ENCODE peak calls at places on chromosomes 7 and 10, in eight cellular contexts. N is endothelial cell of umbilical vein, Q is Peyer's patch, O is left lung, S is stomach, B is breast epithelium, V is Caco-2, U is right lobe of liver. E is an unnamed sample. For H3K4me1, the result is how much of the 10 kb centered on the place peaks cover.

GRCh38 chr7:92834661-92835139 is 1.7 kb downstream of the CDK6 start:
- DNase-seq in N (peak), Q (peak), O (peak), S (peak), B (peak), V (peak), U (peak), E (peak)

GRCh38 chr10:6045600-6046457 is 16.3 kb downstream of the IL2RA start:
- DNase-seq in N (no peak), Q (peak), O (no peak), S (no peak), B (no peak), V (no peak), U (no peak), E (no peak)

GRCh38 chr10:76337641-76338040 is 906.2 kb downstream of the LRMDA start:
- DNase-seq in N (peak), Q (no peak), O (no peak), S (no peak), B (no peak), V (no peak), U (no peak), E (no peak)

GRCh38 chr10:103397191-103397825 is 882 bp downstream of the PDCD11 start:
- DNase-seq in N (no peak), Q (no peak), O (no peak), S (no peak), B (no peak), V (no peak), U (no peak), E (no peak)

GRCh38 chr10:34811126-34811967 is 3.7 kb downstream of the PARD3 start:
- DNase-seq in N (no peak), Q (no peak), O (no peak), S (no peak), B (no peak), V (no peak), U (no peak), E (no peak)

GRCh38 chr7:84674236-84674913 is 479.8 kb upstream of the SEMA3A start:
- DNase-seq in N (peak), Q (no peak), O (no peak), S (no peak), B (no peak), V (no peak), U (no peak), E (no peak)

GRCh38 chr10:49512121-49512809 is 26.7 kb downstream of the ERCC6 start:
- DNase-seq in N (peak), Q (no peak), O (no peak), S (no peak), B (no peak), V (peak), U (no peak), E (no peak)

GRCh38 chr10:21655687-21656086 is 121.7 kb downstream of the MLLT10 start:
- DNase-seq in N (no peak), Q (no peak), O (no peak), S (no peak), B (no peak), V (no peak), U (no peak), E (no peak)

GRCh38 chr10:121084675-121085070 is 233.5 kb downstream of the WDR11 start:
- DNase-seq in N (no peak), Q (no peak), O (no peak), S (no peak), B (no peak), V (no peak), U (no peak), E (no peak)

GRCh38 chr7:141073173-141073640 is 657 bp upstream of the TMEM178B start:
- DNase-seq in N (peak), Q (no peak), O (no peak), S (no peak), B (no peak), V (no peak), U (no peak), E (no peak)

GRCh38 chr7:27204851-27205322 is 5.0 kb upstream of the HOXA13 start:
- DNase-seq in N (no peak), Q (no peak), O (no peak), S (no peak), B (no peak), V (no peak), U (no peak), E (no peak)

GRCh38 chr7:93092757-93093370 is 24.9 kb downstream of the SAMD9 start:
- DNase-seq in N (peak), Q (no peak), O (no peak), S (no peak), B (no peak), V (peak), U (no peak), E (no peak)

GRCh38 chr7:116501425-116502167 is 2.1 kb downstream of the CAV2 start:
- DNase-seq in N (peak), Q (no peak), O (no peak), S (peak), B (no peak), V (no peak), U (peak), E (no peak)

GRCh38 chr7:128115821-128116723 is 84.8 kb upstream of the LRRC4 start:
- DNase-seq in N (no peak), Q (peak), O (no peak), S (peak), B (no peak), V (no peak), U (no peak), E (no peak)

GRCh38 chr10:9807848-9808247 is 1209.8 kb upstream of the CELF2 start:
- DNase-seq in N (no peak), Q (no peak), O (no peak), S (no peak), B (no peak), V (no peak), U (no peak), E (no peak)

GRCh38 chr10:25451401-25451800 is 276.6 kb downstream of the GPR158 start:
- DNase-seq in N (no peak), Q (no peak), O (no peak), S (no peak), B (no peak), V (no peak), U (no peak), E (no peak)

GRCh38 chr7:138907849-138908248 is 73.3 kb downstream of the KIAA1549 start:
- DNase-seq in N (no peak), Q (no peak), O (no peak), S (no peak), B (no peak), V (no peak), U (no peak), E (no peak)

GRCh38 chr7:64581929-64582894 is 19.3 kb upstream of the ZNF680 start:
- DNase-seq in N (no peak), Q (no peak), O (no peak), S (peak), B (no peak), V (no peak), U (no peak), E (no peak)

GRCh38 chr10:22259280-22259679 is 41.5 kb upstream of the EBLN1 start:
- DNase-seq in N (no peak), Q (no peak), O (no peak), S (no peak), B (no peak), V (no peak), U (no peak), E (no peak)

GRCh38 chr7:136953386-136953785 is 84.9 kb downstream of the CHRM2 start:
- DNase-seq in N (peak), Q (no peak), O (no peak), S (no peak), B (no peak), V (no peak), U (no peak), E (no peak)

GRCh38 chr7:28072876-28073514 is 107.6 kb downstream of the JAZF1 start:
- DNase-seq in N (no peak), Q (no peak), O (no peak), S (no peak), B (no peak), V (no peak), U (no peak), E (no peak)

GRCh38 chr7:2717293-2717904 is 29.4 kb downstream of the AMZ1 start:
- DNase-seq in N (peak), Q (peak), O (no peak), S (peak), B (no peak), V (no peak), U (no peak), E (peak)

GRCh38 chr10:98246911-98247820 is 20.8 kb downstream of the LOXL4 start:
- DNase-seq in N (no peak), Q (no peak), O (no peak), S (no peak), B (no peak), V (no peak), U (no peak), E (no peak)

GRCh38 chr7:36809064-36809463 is 84.8 kb upstream of the AOAH start:
- DNase-seq in N (no peak), Q (no peak), O (no peak), S (no peak), B (no peak), V (no peak), U (no peak), E (no peak)

GRCh38 chr7:112723416-112723815 is 66.8 kb downstream of the TMEM168 start:
- DNase-seq in N (no peak), Q (no peak), O (no peak), S (no peak), B (no peak), V (no peak), U (no peak), E (no peak)

GRCh38 chr10:131576341-131577177 is 265.0 kb upstream of the TCERG1L start:
- DNase-seq in N (no peak), Q (peak), O (no peak), S (peak), B (peak), V (no peak), U (peak), E (no peak)

GRCh38 chr10:90583416-90583815 is 274.4 kb downstream of the HTR7 start:
- DNase-seq in N (no peak), Q (no peak), O (no peak), S (no peak), B (no peak), V (no peak), U (no peak), E (no peak)

GRCh38 chr7:91193141-91193540 is 71.1 kb upstream of the FZD1 start:
- DNase-seq in N (peak), Q (no peak), O (no peak), S (no peak), B (no peak), V (no peak), U (no peak), E (no peak)

GRCh38 chr7:25597881-25598456 is 369.7 kb upstream of the NPVF start:
- DNase-seq in N (no peak), Q (no peak), O (no peak), S (no peak), B (no peak), V (no peak), U (peak), E (peak)

GRCh38 chr10:88898727-88899126 is 18.7 kb downstream of the STAMBPL1 start:
- DNase-seq in N (no peak), Q (no peak), O (no peak), S (no peak), B (no peak), V (no peak), U (no peak), E (no peak)

GRCh38 chr7:150855046-150855445 is 2.7 kb downstream of the AOC1 start:
- DNase-seq in N (no peak), Q (peak), O (no peak), S (no peak), B (no peak), V (no peak), U (no peak), E (no peak)

GRCh38 chr7:111650456-111650999 is 88.2 kb upstream of the IMMP2L start:
- DNase-seq in N (peak), Q (no peak), O (no peak), S (no peak), B (no peak), V (peak), U (no peak), E (no peak)

GRCh38 chr10:24873281-24873683 is 79.1 kb downstream of the PRTFDC1 start:
- DNase-seq in N (no peak), Q (no peak), O (no peak), S (no peak), B (no peak), V (peak), U (no peak), E (no peak)

GRCh38 chr7:16670021-16670420 is 24.0 kb downstream of the BZW2 start:
- DNase-seq in N (no peak), Q (no peak), O (no peak), S (no peak), B (no peak), V (no peak), U (no peak), E (no peak)

GRCh38 chr7:48548667-48549066 is 375.7 kb upstream of the CDC14C start:
- DNase-seq in N (no peak), Q (no peak), O (no peak), S (no peak), B (no peak), V (no peak), U (no peak), E (no peak)

GRCh38 chr10:132555648-132556575 is 18.3 kb downstream of the INPP5A start:
- DNase-seq in N (no peak), Q (peak), O (no peak), S (no peak), B (no peak), V (no peak), U (no peak), E (no peak)

DNA sequence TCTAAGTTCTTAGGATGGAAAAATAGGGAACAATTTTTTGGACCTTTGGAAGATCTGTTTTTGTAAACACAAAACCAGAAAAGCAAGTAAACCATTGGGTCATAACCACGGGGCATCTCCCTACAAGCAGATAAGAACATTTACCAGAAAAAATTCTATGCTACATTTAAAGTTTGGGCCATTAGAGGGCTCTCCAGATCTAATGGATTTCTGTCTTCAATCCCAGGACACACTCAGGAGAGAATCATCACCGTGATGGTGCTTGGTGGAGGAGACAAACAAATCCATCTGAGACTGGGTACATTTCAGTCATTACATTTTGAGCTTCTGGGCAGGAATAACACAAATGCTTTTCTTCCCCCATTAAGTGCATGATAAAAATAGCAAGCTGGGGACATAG is 178.4 kb upstream of the TARP start:
- DNase-seq in N (peak), Q (no peak), O (no peak), S (no peak), B (no peak), V (peak), U (no peak), E (no peak)
- TF ChIP-seq CTCF in N (peak), Q (no peak), O (no peak), S (no peak), B (no peak), V (peak), U (peak), E (no peak)

GRCh38 chr7:81162234-81162633 is 243.4 kb upstream of the SEMA3C start:
- DNase-seq in N (no peak), Q (no peak), O (no peak), S (no peak), B (no peak), V (no peak), U (no peak), E (no peak)
- H3K4me1 ChIP-seq in N (under half), Q (under half), O (under half), S (under half), B (under half), V (under half), U (under half), E (under half)

GRCh38 chr10:82643076-82643475 is 768.1 kb downstream of the NRG3 start:
- DNase-seq in N (no peak), Q (no peak), O (no peak), S (no peak), B (no peak), V (no peak), U (no peak), E (no peak)
- TF ChIP-seq CTCF in N (no peak), Q (no peak), O (no peak), S (no peak), B (no peak), V (no peak), U (no peak), E (no peak)

DNA sequence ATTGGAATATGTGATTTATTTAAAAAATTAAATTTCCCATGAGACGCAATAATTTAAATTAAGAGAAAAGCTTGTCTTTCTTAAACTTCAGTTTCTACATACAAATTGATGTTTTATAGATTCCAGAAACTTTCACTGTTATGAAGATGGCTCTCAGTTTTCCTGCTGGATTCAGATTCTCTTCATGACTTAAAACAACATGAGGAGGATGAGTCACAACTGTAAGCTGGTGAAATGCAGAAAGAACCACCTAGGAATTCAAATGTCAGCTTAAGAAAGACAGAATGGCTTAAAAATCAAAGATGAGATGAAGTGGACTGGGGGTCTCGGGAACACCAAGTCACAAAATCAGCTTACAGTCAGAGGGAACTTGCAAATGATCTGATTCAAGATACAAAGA is 280.0 kb downstream of the KCNMA1 start:
- DNase-seq in N (peak), Q (no peak), O (no peak), S (no peak), B (no peak), V (no peak), U (no peak), E (no peak)
- H3K4me1 ChIP-seq in N (under half), Q (under half), O (under half), S (under half), B (under half), V (under half), U (under half), E (under half)